ENCODE peak calls at places on chromosome 21, in seven cellular contexts. O is H1, F is HepG2, N is HCT116, C is K562, I is GM12878, J is SK-N-SH. T is an unnamed sample.
A peak's percentile ranks its signal among the peaks of the same experiment; 100 is the strongest.

GRCh38 chr21:44713130-44713529 is 1.8 kb upstream of the TSPEAR start:
- DNase-seq in O (no peak), I (no peak), J (peak; percentile 4), N (no peak), F (no peak), C (no peak), T (no peak)

GRCh38 chr21:34865922-34866271 is 183.2 kb downstream of the RUNX1 start:
- DNase-seq in F (peak; percentile 16), C (no peak), N (no peak), J (no peak), I (peak; percentile 74), O (peak; percentile 87), T (no peak)

GRCh38 chr21:43608225-43608624 is 51.1 kb downstream of the HSF2BP start:
- DNase-seq in N (no peak), I (no peak), F (no peak), O (no peak), J (no peak), C (no peak), T (no peak)

GRCh38 chr21:21200103-21200938 is 202.1 kb downstream of the NCAM2 start:
- DNase-seq in N (no peak), I (no peak), O (no peak), J (no peak), F (no peak), C (peak; percentile 47), T (peak; percentile 28)

GRCh38 chr21:39662411-39662953 is 49.7 kb downstream of the B3GALT5 start:
- DNase-seq in O (no peak), N (no peak), J (no peak), I (no peak), C (no peak), F (no peak), T (no peak)

GRCh38 chr21:44440241-44441040 is 14.9 kb upstream of the LRRC3 start:
- DNase-seq in N (no peak), O (no peak), F (no peak), I (no peak), C (no peak), J (no peak), T (no peak)

GRCh38 chr21:34890258-34890723 is 158.8 kb downstream of the RUNX1 start:
- DNase-seq in O (no peak), J (no peak), N (no peak), I (no peak), F (peak; percentile 47), C (no peak), T (no peak)

GRCh38 chr21:28069446-28069845 is 923.2 kb downstream of the LTN1 start:
- DNase-seq in O (peak; percentile 7), N (no peak), F (no peak), J (no peak), I (no peak), C (no peak), T (no peak)

GRCh38 chr21:28822882-28823335 is 169.8 kb downstream of the LTN1 start:
- DNase-seq in C (no peak), N (no peak), F (peak; percentile 3), I (no peak), J (peak; percentile 33), O (no peak), T (no peak)

GRCh38 chr21:36236052-36236730 is 79.6 kb downstream of the DOP1B start:
- DNase-seq in J (no peak), I (peak; percentile 66), C (no peak), O (no peak), F (no peak), N (no peak), T (no peak)

GRCh38 chr21:44366586-44367211 is 13.3 kb downstream of the TRPM2 start:
- DNase-seq in F (no peak), I (no peak), C (no peak), J (peak; percentile 13), N (no peak), O (no peak), T (no peak)

GRCh38 chr21:44910229-44911065 is 10.3 kb downstream of the ITGB2 start:
- DNase-seq in J (no peak), C (no peak), N (no peak), F (peak; percentile 65), O (no peak), I (no peak), T (no peak)

GRCh38 chr21:27566521-27566920 is 599.6 kb upstream of the ADAMTS5 start:
- DNase-seq in C (no peak), N (no peak), O (no peak), I (no peak), J (no peak), F (no peak), T (no peak)

GRCh38 chr21:28325618-28326017 is 667.1 kb downstream of the LTN1 start:
- DNase-seq in I (no peak), O (peak; percentile 41), J (no peak), N (no peak), F (no peak), C (no peak), T (no peak)

GRCh38 chr21:29394051-29394450 is 95.3 kb downstream of the BACH1 start:
- DNase-seq in I (no peak), J (no peak), F (no peak), N (no peak), O (no peak), C (no peak), T (no peak)

GRCh38 chr21:39481886-39482285 is 30.1 kb downstream of the SH3BGR start:
- DNase-seq in O (no peak), C (no peak), F (no peak), N (no peak), I (no peak), J (no peak), T (no peak)

GRCh38 chr21:26850116-26850643 is 5.0 kb upstream of the ADAMTS1 start:
- DNase-seq in C (no peak), O (no peak), I (peak; percentile 0), J (peak; percentile 51), N (peak; percentile 2), F (peak; percentile 36), T (no peak)

GRCh38 chr21:17386498-17386897 is 126.3 kb upstream of the CXADR start:
- DNase-seq in O (no peak), F (no peak), J (no peak), I (no peak), N (no peak), C (no peak), T (no peak)

GRCh38 chr21:17389311-17389710 is 123.5 kb upstream of the CXADR start:
- DNase-seq in J (no peak), F (no peak), I (no peak), N (no peak), O (no peak), C (no peak), T (no peak)

GRCh38 chr21:17388226-17388625 is 124.6 kb upstream of the CXADR start:
- DNase-seq in I (no peak), F (no peak), J (no peak), O (no peak), C (no peak), N (no peak), T (no peak)

GRCh38 chr21:17390575-17390974 is 122.3 kb upstream of the CXADR start:
- DNase-seq in F (no peak), N (no peak), J (no peak), C (no peak), O (no peak), I (no peak), T (no peak)

DNA sequence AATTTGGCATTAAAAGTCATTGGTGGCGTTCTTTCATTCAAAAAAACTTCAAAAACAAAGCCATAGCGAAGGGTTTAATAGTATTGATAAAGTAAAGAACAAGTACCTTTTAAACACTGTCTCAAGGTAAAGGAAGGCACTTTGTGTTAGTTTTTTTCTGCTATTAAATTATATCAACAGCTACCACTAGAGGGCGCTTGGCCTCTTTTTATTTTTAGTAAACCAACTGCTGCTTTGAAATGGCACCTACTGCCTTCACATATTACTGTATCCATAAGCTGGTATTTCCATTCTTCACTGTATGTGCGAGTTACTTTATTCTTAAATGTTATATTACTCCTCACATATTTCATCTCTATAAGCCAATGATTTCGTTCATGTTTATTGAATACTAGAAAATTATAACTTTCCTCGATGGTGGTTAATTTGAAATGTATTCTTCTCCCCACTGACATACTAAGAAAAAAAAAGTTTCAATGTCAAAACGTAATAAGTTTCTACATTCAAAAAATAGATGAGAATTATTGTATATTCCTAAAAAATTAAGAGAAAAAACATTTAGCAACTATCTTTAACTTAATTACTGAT is 125.7 kb upstream of the CXADR start:
- DNase-seq in N (peak; percentile 51), I (peak; percentile 1), J (peak; percentile 52), F (peak; percentile 75), O (no peak), C (peak; percentile 43), T (peak; percentile 47)
- TF ChIP-seq SIN3A in N (no peak), I (no peak), J (no peak), F (no peak), O (no peak), C (no peak), T (no peak)

DNA sequence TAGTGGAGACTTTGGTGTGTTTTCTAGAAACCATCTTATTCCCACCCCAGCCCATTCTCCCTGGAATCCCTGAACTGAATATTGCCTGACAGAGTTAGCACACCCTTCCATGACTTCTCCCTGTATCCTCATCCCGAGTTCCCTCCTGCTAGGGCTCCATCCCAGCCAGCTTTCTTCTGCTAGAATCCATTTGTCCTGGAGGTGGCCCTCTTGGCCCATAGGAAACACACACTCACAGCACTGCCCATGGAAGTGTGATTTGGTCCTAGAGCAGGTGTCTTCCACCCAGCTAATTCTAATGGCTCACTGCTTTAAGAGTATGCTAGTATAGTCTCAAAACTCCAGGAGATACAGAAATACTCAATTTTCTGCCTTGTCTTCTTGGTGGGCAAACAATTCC is 4.1 kb downstream of the KRTAP15-1 start:
- DNase-seq in J (no peak), N (no peak), C (no peak), O (no peak), F (no peak), I (no peak), T (no peak)
- TF ChIP-seq SIN3A in J (no peak), N (no peak), C (no peak), O (no peak), F (no peak), I (no peak), T (no peak)

GRCh38 chr21:42548687-42549406 is 35.2 kb downstream of the SLC37A1 start:
- DNase-seq in N (no peak), O (no peak), I (no peak), F (no peak), J (no peak), C (no peak), T (no peak)
- TF ChIP-seq SIN3A in N (no peak), O (no peak), I (no peak), F (no peak), J (no peak), C (no peak), T (no peak)

DNA sequence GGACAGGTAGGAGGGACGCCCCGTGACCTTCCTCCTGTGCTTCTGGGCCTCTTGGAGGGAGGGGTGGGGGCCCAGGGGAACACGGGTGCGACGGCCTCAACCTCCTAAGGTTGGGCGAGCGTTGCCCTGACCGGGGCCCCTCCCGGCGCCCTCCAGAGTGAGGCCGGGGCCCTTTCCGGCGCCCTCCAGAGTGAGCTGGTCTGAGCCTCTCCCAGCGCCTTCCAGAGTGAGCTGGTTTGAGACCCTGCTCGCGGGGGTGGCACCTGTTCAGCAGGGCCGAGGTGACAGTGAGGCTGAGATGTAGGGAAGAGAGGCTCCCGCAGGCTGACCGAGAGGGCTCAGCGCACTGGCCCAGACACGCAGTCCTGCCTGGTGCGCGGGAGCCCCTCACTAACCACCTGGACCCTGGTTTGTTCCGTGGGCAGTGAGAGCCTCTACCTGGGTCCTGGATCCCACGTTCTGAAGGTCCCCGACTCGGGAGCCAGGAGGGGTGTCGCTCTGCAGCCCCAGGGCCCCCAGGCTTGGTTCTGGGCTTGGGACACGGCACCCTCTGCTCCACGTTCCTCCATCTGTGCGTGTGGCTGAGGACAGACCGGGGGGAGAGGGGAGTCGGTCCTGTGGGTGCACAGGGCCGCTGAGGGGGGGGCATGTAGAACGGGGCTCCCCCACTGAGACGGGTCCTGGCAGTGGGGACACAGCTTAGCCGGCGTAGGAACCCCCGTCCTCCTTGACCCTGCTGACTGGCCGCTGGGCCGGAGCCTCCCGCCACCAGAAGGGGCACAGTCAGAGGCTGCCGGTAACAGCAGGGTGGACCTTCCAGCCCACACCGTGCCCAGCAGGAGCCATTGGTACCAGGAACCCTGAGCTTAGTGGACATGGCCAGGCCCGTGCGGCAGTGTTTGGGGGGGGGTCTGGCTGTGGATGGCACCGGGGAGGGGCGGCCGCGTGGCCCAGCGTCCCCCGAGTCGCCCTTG is 1.5 kb downstream of the COL6A1 start:
- DNase-seq in F (no peak), I (no peak), C (no peak), N (no peak), O (no peak), J (peak; percentile 41), T (no peak)
- TF ChIP-seq SIN3A in F (no peak), I (no peak), C (no peak), N (no peak), O (no peak), J (no peak), T (no peak)